ENCODE peak calls at places on chromosomes 7 and 10, in eight cellular contexts. I, N, V, X, U, S, K and H are unnamed samples.

GRCh38 chr10:104183682-104184081 is 48.5 kb downstream of the CFAP43 start:
- DNase-seq in I (no peak), N (no peak), V (no peak), X (no peak), U (no peak), S (no peak), K (no peak), H (no peak)

GRCh38 chr7:104272767-104273384 is 55.5 kb upstream of the LHFPL3 start:
- DNase-seq in I (peak), N (no peak), V (no peak), X (no peak), U (no peak), S (no peak), K (no peak), H (no peak)

GRCh38 chr10:3757250-3757637 is 27.8 kb downstream of the KLF6 start:
- DNase-seq in I (no peak), N (no peak), V (no peak), X (no peak), U (no peak), S (no peak), K (no peak), H (no peak)

GRCh38 chr7:128948312-128948973 is 10.7 kb downstream of the IRF5 start:
- DNase-seq in I (no peak), N (no peak), V (no peak), X (no peak), U (no peak), S (no peak), K (no peak), H (no peak)

GRCh38 chr7:156554488-156554887 is 86.1 kb upstream of the RNF32 start:
- DNase-seq in I (peak), N (no peak), V (no peak), X (no peak), U (no peak), S (no peak), K (no peak), H (no peak)

GRCh38 chr10:49050338-49050737 is 65.0 kb downstream of the VSTM4 start:
- DNase-seq in I (no peak), N (no peak), V (no peak), X (no peak), U (no peak), S (no peak), K (no peak), H (no peak)

GRCh38 chr10:63133787-63134557 is 844 bp downstream of the NRBF2 start:
- DNase-seq in I (no peak), N (no peak), V (peak), X (no peak), U (no peak), S (no peak), K (no peak), H (no peak)

GRCh38 chr7:45178241-45179225 is 20.9 kb downstream of the RAMP3 start:
- DNase-seq in I (peak), N (no peak), V (no peak), X (no peak), U (no peak), S (no peak), K (peak), H (no peak)

GRCh38 chr7:45917658-45918057 is 3.4 kb downstream of the IGFBP3 start:
- DNase-seq in I (peak), N (no peak), V (peak), X (peak), U (peak), S (peak), K (peak), H (peak)

GRCh38 chr7:34165927-34166550 is 260.7 kb downstream of the BMPER start:
- DNase-seq in I (peak), N (no peak), V (no peak), X (no peak), U (no peak), S (no peak), K (no peak), H (no peak)

GRCh38 chr7:117282239-117282812 is 40.5 kb downstream of the WNT2 start:
- DNase-seq in I (no peak), N (no peak), V (no peak), X (no peak), U (no peak), S (no peak), K (no peak), H (no peak)

GRCh38 chr10:31822616-31823318 is 105.9 kb downstream of the ARHGAP12 start:
- DNase-seq in I (no peak), N (no peak), V (no peak), X (no peak), U (no peak), S (no peak), K (no peak), H (no peak)

GRCh38 chr10:92222603-92223275 is 68.1 kb downstream of the CPEB3 start:
- DNase-seq in I (no peak), N (peak), V (no peak), X (no peak), U (no peak), S (no peak), K (no peak), H (no peak)

GRCh38 chr10:120262857-120263547 is 194.0 kb upstream of the PLPP4 start:
- DNase-seq in I (no peak), N (peak), V (no peak), X (no peak), U (no peak), S (no peak), K (no peak), H (no peak)

GRCh38 chr7:79593819-79594218 is 140.4 kb upstream of the MAGI2 start:
- DNase-seq in I (peak), N (no peak), V (no peak), X (no peak), U (no peak), S (no peak), K (no peak), H (no peak)

GRCh38 chr7:117818241-117818640 is 55.0 kb downstream of the CTTNBP2 start:
- DNase-seq in I (no peak), N (no peak), V (no peak), X (no peak), U (no peak), S (no peak), K (no peak), H (no peak)

GRCh38 chr7:44665531-44666213 is 59.2 kb downstream of the OGDH start:
- DNase-seq in I (no peak), N (peak), V (no peak), X (no peak), U (no peak), S (no peak), K (no peak), H (no peak)

GRCh38 chr10:95653895-95654294 is 2.6 kb downstream of the ALDH18A1 start:
- DNase-seq in I (no peak), N (no peak), V (no peak), X (no peak), U (no peak), S (no peak), K (no peak), H (no peak)

GRCh38 chr7:24462984-24463383 is 110.3 kb upstream of the PALS2 start:
- DNase-seq in I (no peak), N (no peak), V (no peak), X (no peak), U (no peak), S (no peak), K (no peak), H (no peak)